ENCODE peak calls at places on chromosomes 3 and 15, in four cellular contexts. J, L, U and V are unnamed samples.

GRCh38 chr15:67927501-67928156 is 87.8 kb upstream of the RNU6-1 start:
- DNase-seq in J (peak; percentile 86), L (peak; percentile 87), U (no peak), V (no peak)

GRCh38 chr3:176855901-176856486 is 341.3 kb downstream of the TBL1XR1 start:
- DNase-seq in L (no peak), U (no peak), J (no peak), V (no peak)

GRCh38 chr3:123194552-123194951 is 7.2 kb upstream of the SEC22A start:
- DNase-seq in U (peak; percentile 94), L (no peak), J (peak; percentile 42), V (no peak)

GRCh38 chr3:172808969-172809546 is 58.5 kb downstream of the ECT2 start:
- DNase-seq in L (no peak), J (no peak), U (no peak), V (no peak)

GRCh38 chr15:48144889-48145288 is 24.1 kb downstream of the SLC24A5 start:
- DNase-seq in U (no peak), L (no peak), J (no peak), V (no peak)

GRCh38 chr15:101159096-101159935 is 92.5 kb downstream of the CHSY1 start:
- DNase-seq in J (no peak), U (no peak), L (no peak), V (no peak)

GRCh38 chr3:85567074-85567676 is 608.4 kb downstream of the CADM2 start:
- DNase-seq in U (peak; percentile 58), L (no peak), J (no peak), V (peak; percentile 27)

GRCh38 chr15:57505949-57506391 is 85.7 kb upstream of the MYZAP start:
- DNase-seq in U (no peak), L (peak; percentile 64), J (peak; percentile 85), V (no peak)

GRCh38 chr15:55372701-55373440 is 35.3 kb downstream of the CCPG1 start:
- DNase-seq in L (no peak), U (no peak), J (no peak), V (no peak)

GRCh38 chr3:5063724-5064123 is 58.4 kb upstream of the ARL8B start:
- DNase-seq in J (no peak), L (no peak), U (no peak), V (no peak)

GRCh38 chr15:90219421-90220141 is 14.2 kb downstream of the CIB1 start:
- DNase-seq in J (peak; percentile 86), U (peak; percentile 70), L (peak; percentile 66), V (peak; percentile 61)

GRCh38 chr3:127800508-127800907 is 21.8 kb downstream of the MGLL start:
- DNase-seq in J (no peak), L (no peak), U (no peak), V (no peak)

GRCh38 chr3:126013742-126014141 is 44.8 kb downstream of the ROPN1B start:
- DNase-seq in J (no peak), L (no peak), U (peak; percentile 40), V (no peak)

GRCh38 chr3:160808838-160809237 is 52.8 kb downstream of the PPM1L start:
- DNase-seq in U (no peak), J (no peak), L (no peak), V (no peak)

GRCh38 chr3:24119321-24119751 is 174.2 kb downstream of the NR1D2 start:
- DNase-seq in J (no peak), L (no peak), U (no peak), V (no peak)

GRCh38 chr15:40242216-40242599 is 3.3 kb downstream of the PAK6 start:
- DNase-seq in L (no peak), U (no peak), J (peak; percentile 43), V (no peak)

GRCh38 chr3:14791343-14791945 is 27.3 kb upstream of the FGD5 start:
- DNase-seq in J (peak; percentile 86), U (peak; percentile 87), L (peak; percentile 77), V (peak; percentile 46)

GRCh38 chr15:92117301-92117731 is 263.8 kb downstream of the SLCO3A1 start:
- DNase-seq in U (no peak), L (no peak), J (no peak), V (no peak)

GRCh38 chr3:11000528-11000927 is 8.0 kb downstream of the SLC6A1 start:
- DNase-seq in J (no peak), U (no peak), L (no peak), V (no peak)
- H3K4me1 ChIP-seq in J (no peaks in the 10 kb centered on the region), U (no peaks in the 10 kb centered on the region), L (no peaks in the 10 kb centered on the region), V (no peaks in the 10 kb centered on the region)

GRCh38 chr3:40299721-40300335 is 9.7 kb upstream of the EIF1B start:
- DNase-seq in J (no peak), U (no peak), L (no peak), V (no peak)
- H3K27ac ChIP-seq in J (no peak overlapping the region), U (no peak overlapping the region), L (peak overlapping the region; percentile 47), V (no peak overlapping the region)

DNA sequence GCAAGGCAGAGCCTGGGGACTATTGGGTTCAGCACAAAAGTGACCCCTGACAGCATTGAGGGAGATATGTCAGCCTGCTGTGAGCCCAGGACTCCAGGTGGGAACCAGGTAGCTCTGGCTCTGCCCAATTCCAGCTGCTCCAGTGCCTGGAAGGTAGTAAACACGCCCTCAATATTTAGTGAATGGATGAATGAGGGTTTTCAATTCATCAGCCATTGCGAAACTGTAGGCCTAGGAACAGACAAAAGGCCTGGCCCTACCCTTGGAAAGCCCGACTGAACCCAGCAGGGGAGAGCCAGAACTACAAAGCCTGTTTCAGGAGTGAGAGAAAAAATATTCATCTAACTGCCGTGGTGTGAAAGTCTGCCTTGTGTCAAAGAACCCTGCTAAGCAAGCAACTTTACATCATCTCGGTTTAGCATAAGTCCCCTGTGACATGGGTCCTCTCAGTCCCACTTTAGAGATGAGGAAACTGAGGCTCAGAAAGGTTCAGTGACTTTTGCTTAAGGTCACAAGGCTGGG is 8.1 kb upstream of the CSK start:
- DNase-seq in J (no peak), U (no peak), L (no peak), V (no peak)
- H3K4me1 ChIP-seq in J (no peaks in the 10 kb centered on the region), U (no peaks in the 10 kb centered on the region), L (no peaks in the 10 kb centered on the region), V (peaks cover 42% of the 10 kb centered on the region)

GRCh38 chr3:129727707-129728106 is 121.2 kb upstream of the PLXND1 start:
- DNase-seq in J (no peak), L (no peak), U (no peak), V (no peak)

GRCh38 chr3:129736070-129736469 is 129.6 kb upstream of the PLXND1 start:
- DNase-seq in J (no peak), L (no peak), U (no peak), V (no peak)

GRCh38 chr3:129735638-129736037 is 129.2 kb upstream of the PLXND1 start:
- DNase-seq in U (no peak), J (no peak), L (no peak), V (no peak)

GRCh38 chr3:129734449-129734848 is 128.0 kb upstream of the PLXND1 start:
- DNase-seq in J (no peak), U (no peak), L (no peak), V (no peak)

GRCh38 chr3:129732200-129732876 is 125.9 kb upstream of the PLXND1 start:
- DNase-seq in L (no peak), U (no peak), J (no peak), V (no peak)
- H3K27ac ChIP-seq in L (no peak overlapping the region), U (no peak overlapping the region), J (no peak overlapping the region), V (no peak overlapping the region)

GRCh38 chr3:52046914-52047239 is 9.5 kb downstream of the DUSP7 start:
- DNase-seq in J (no peak), U (no peak), L (no peak), V (no peak)

GRCh38 chr3:52050571-52050970 is 5.8 kb downstream of the DUSP7 start:
- DNase-seq in U (no peak), J (no peak), L (no peak), V (no peak)

GRCh38 chr3:52047295-52047960 is 8.9 kb downstream of the DUSP7 start:
- DNase-seq in U (no peak), L (no peak), J (peak; percentile 90), V (no peak)

GRCh38 chr3:52051444-52051843 is 4.9 kb downstream of the DUSP7 start:
- DNase-seq in U (no peak), J (no peak), L (no peak), V (no peak)

GRCh38 chr3:52049503-52049902 is 6.9 kb downstream of the DUSP7 start:
- DNase-seq in U (no peak), L (no peak), J (no peak), V (no peak)
- H3K4me1 ChIP-seq in U (peaks cover 5% of the 10 kb centered on the region), L (peaks cover 19% of the 10 kb centered on the region), J (no peaks in the 10 kb centered on the region), V (peaks cover 22% of the 10 kb centered on the region)

GRCh38 chr15:63514533-63514943 is 10.1 kb downstream of the USP3 start:
- DNase-seq in L (no peak), U (no peak), J (no peak), V (no peak)
- H3K27ac ChIP-seq in L (peak overlapping the region; percentile 14), U (no peak overlapping the region), J (no peak overlapping the region), V (no peak overlapping the region)

GRCh38 chr3:192261135-192261534 is 466.2 kb downstream of the FGF12 start:
- DNase-seq in L (no peak), J (no peak), U (no peak), V (no peak)

GRCh38 chr3:192259661-192260060 is 467.7 kb downstream of the FGF12 start:
- DNase-seq in J (no peak), L (no peak), U (no peak), V (no peak)

GRCh38 chr3:192260611-192261010 is 466.7 kb downstream of the FGF12 start:
- DNase-seq in U (no peak), L (no peak), J (no peak), V (no peak)
- H3K4me1 ChIP-seq in U (no peaks in the 10 kb centered on the region), L (no peaks in the 10 kb centered on the region), J (no peaks in the 10 kb centered on the region), V (no peaks in the 10 kb centered on the region)